ENCODE peak calls at places on chromosomes 6 and 20, in six cellular contexts. W, H, K, P, X and I are unnamed samples.

GRCh38 chr6:1063671-1064355 is 248.1 kb upstream of the FOXQ1 start:
- DNase-seq in W (no peak), P (no peak), X (no peak), H (no peak), K (no peak), I (no peak)

GRCh38 chr6:131999545-132000146 is 48.5 kb upstream of the CCN2 start:
- DNase-seq in H (no peak), X (no peak), P (no peak), W (no peak), K (no peak), I (no peak)

GRCh38 chr6:139114741-139115140 is 20.1 kb upstream of the HECA start:
- DNase-seq in W (no peak), X (no peak), P (no peak), K (no peak), H (no peak), I (no peak)

GRCh38 chr6:138104618-138105213 is 2.5 kb downstream of the PERP start:
- DNase-seq in P (no peak), K (no peak), H (no peak), X (no peak), W (no peak), I (no peak)

GRCh38 chr20:64077094-64077493 is 2.2 kb downstream of the RGS19 start:
- DNase-seq in W (no peak), P (peak), K (no peak), H (no peak), X (no peak), I (no peak)

GRCh38 chr20:2799271-2799670 is 1.2 kb downstream of the CPXM1 start:
- DNase-seq in P (peak), X (no peak), W (no peak), H (no peak), K (no peak), I (no peak)

GRCh38 chr20:16229813-16230212 is 343.4 kb downstream of the KIF16B start:
- DNase-seq in H (no peak), W (no peak), P (no peak), X (no peak), K (no peak), I (no peak)

GRCh38 chr6:123329337-123329736 is 307.4 kb downstream of the TRDN start:
- DNase-seq in P (no peak), X (no peak), W (no peak), K (no peak), H (no peak), I (no peak)

GRCh38 chr6:4894049-4894448 is 109.8 kb downstream of the RPP40 start:
- DNase-seq in W (no peak), X (no peak), K (no peak), H (no peak), P (no peak), I (no peak)

GRCh38 chr6:161079566-161080262 is 88.1 kb downstream of the MAP3K4 start:
- DNase-seq in W (no peak), X (no peak), H (no peak), P (no peak), K (no peak), I (no peak)

GRCh38 chr6:36595168-36595818 is 1.1 kb downstream of the SRSF3 start:
- DNase-seq in P (peak), X (no peak), W (peak), H (peak), K (no peak), I (peak)

GRCh38 chr20:25512709-25513108 is 72.6 kb downstream of the NINL start:
- DNase-seq in H (no peak), K (no peak), P (no peak), X (no peak), W (no peak), I (no peak)

GRCh38 chr6:26420607-26421235 is 18.6 kb downstream of the BTN3A1 start:
- DNase-seq in X (no peak), H (peak), K (peak), P (peak), W (peak), I (peak)

GRCh38 chr6:139977887-139978332 is 603.5 kb upstream of the CITED2 start:
- DNase-seq in K (no peak), W (peak), H (peak), P (no peak), X (no peak), I (no peak)

GRCh38 chr6:24149836-24150235 is 23.8 kb downstream of the NRSN1 start:
- DNase-seq in P (no peak), H (peak), K (no peak), W (no peak), X (no peak), I (no peak)

GRCh38 chr6:24148154-24148570 is 22.1 kb downstream of the NRSN1 start:
- DNase-seq in P (no peak), X (no peak), W (no peak), H (peak), K (no peak), I (no peak)

GRCh38 chr6:24147453-24148153 is 21.6 kb downstream of the NRSN1 start:
- DNase-seq in K (no peak), H (no peak), X (no peak), W (no peak), P (no peak), I (no peak)

GRCh38 chr6:24145690-24146131 is 19.7 kb downstream of the NRSN1 start:
- DNase-seq in K (no peak), X (no peak), H (peak), P (no peak), W (no peak), I (no peak)

GRCh38 chr6:24146871-24147270 is 20.9 kb downstream of the NRSN1 start:
- DNase-seq in W (no peak), X (no peak), P (no peak), K (no peak), H (no peak), I (no peak)
- TF ChIP-seq MYC in W (no peak), X (no peak), P (no peak), K (no peak), H (no peak), I (no peak)

DNA sequence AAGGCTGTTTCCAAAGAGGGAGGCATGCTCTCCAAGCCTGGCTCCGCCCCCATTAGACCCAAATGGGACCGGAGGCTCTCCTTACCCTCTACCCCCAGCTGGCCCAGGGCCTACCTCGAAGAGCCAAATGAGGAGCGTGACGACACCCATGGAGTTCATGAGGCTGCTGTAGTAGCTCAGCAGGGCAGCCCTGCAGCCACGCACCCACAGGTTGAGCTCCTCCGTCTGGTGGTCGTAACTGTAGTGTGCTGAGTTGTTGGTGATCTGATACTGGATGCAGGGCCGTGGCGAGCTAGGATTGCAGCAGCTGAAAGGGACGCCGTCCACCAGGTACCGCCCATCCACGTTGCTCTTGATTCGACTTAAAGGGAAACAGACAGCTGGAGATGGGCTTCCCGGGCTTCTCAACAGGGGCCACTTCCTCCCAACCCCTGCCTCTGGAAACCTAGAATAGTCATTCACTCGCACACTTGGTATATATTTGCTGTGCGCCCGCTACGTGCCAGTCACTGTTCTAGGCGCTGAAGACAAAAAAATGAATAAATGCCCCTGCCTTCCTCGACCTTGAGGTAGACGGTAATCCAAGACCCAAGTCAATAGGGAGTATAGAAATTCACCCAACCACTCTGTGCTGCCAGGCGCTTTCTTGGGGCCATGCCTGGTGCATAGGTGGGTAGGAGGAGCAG is 18.0 kb downstream of the PRPH2 start:
- DNase-seq in H (peak), P (no peak), W (no peak), X (no peak), K (no peak), I (no peak)
- TF ChIP-seq MYC in H (no peak), P (no peak), W (no peak), X (no peak), K (no peak), I (no peak)

GRCh38 chr20:32965115-32965514 is 39.1 kb downstream of the SUN5 start:
- DNase-seq in K (no peak), H (no peak), W (no peak), P (no peak), X (no peak), I (no peak)
- TF ChIP-seq MYC in K (no peak), H (no peak), W (no peak), P (no peak), X (no peak), I (no peak)

GRCh38 chr6:109347779-109348178 is 34.5 kb downstream of the CD164 start:
- DNase-seq in P (no peak), K (no peak), H (peak), X (no peak), W (no peak), I (no peak)
- TF ChIP-seq MYC in P (no peak), K (no peak), H (no peak), X (no peak), W (no peak), I (no peak)

DNA sequence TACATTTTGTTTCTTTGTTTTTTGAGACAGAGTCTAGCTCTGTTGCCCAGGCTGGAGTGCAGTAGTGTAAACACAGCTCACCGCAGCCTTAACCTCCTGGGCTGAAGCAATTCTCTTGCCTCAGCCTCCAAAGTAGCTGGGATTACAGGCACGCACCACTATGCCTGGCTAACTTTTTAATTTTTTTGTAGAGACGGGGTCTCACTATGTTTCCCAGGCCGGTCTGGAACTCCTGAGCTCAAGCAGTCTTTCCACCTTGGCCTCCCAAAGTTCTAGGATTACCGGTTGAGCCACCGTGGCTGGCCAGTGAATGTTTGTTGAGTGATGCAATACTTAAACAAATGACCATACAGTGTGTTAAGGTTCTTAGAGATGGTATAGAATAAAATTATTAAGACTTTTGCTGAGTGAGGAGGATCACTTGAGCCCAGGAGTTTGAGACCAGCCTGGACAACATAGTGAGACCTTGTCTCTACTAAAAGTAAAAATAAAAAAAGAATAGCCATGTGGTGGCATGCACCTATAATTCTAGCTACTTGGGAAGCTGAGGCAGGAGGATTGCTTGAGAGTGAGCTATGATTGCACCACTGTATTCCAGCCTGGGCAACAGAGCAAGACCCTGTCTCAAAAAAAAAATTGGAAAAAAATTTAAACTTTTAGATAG is 13.4 kb downstream of the CEP250 start:
- DNase-seq in H (peak), P (no peak), W (no peak), X (no peak), K (no peak), I (no peak)
- TF ChIP-seq MYC in H (peak), P (no peak), W (no peak), X (no peak), K (no peak), I (no peak)

GRCh38 chr6:44569931-44570385 is 182.5 kb downstream of the CDC5L start:
- DNase-seq in P (peak), K (no peak), H (no peak), W (no peak), X (no peak), I (no peak)
- TF ChIP-seq MYC in P (no peak), K (no peak), H (no peak), W (no peak), X (no peak), I (no peak)

DNA sequence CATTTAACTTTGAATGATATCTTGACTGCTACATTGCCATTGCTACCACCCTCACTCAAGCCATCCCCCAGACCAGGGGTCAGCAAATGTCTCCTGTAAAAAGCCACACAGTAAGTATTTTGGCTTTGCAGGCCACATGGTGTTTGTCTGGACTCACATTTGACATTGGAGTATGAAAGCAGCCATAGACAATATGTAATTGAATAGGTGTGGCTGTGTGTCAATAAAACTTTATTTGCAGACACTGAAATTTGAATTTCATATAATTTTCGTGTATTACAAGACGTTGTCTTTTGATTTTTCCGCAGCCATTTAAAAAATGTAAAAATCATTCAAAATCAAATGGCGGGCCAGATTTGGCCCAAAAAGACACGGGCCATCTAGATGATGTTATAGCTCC is 36.3 kb upstream of the OCSTAMP start:
- DNase-seq in X (no peak), W (no peak), K (no peak), P (no peak), H (no peak), I (no peak)
- TF ChIP-seq MYC in X (no peak), W (no peak), K (no peak), P (no peak), H (no peak), I (no peak)

DNA sequence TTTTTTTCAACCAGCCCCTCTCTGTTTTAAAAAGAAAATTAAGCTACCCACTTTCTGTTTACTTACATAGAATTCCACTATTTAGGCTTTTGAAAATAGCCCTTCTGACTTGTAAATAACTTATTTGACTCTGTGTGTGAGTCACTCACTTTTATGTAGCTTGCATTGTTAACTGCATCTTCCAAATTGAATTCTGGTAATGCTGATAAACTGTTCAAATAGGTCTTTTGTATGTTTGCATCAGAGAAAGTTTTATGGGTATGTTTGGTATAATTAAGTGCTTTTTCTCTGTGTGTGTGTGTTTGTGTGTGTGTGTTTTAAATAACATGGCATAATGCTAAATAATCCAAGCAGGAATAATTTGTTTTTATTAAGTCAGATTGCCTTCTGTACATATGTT is 360.1 kb downstream of the PLCB1 start:
- DNase-seq in P (no peak), W (peak), K (no peak), H (no peak), X (no peak), I (no peak)
- TF ChIP-seq MYC in P (no peak), W (no peak), K (no peak), H (no peak), X (no peak), I (no peak)